ENCODE peak calls at places on chromosomes 7 and 10, in seven cellular contexts. One of them, this sample, is unnamed.

GRCh38 chr10:76546411-76546810 is 1091.2 kb downstream of the KCNMA1 start:
- DNase-seq in PC-9: no peak
- DNase-seq in skeletal muscle cell: no peak
- DNase-seq in kidney epithelial cell: no peak
- DNase-seq in HCT116: no peak
- DNase-seq in psoas muscle: no peak
- DNase-seq in neural progenitor cell: no peak
- DNase-seq in this sample: no peak

GRCh38 chr10:488933-489215 is 200.6 kb downstream of the DIP2C start:
- DNase-seq in PC-9: no peak
- DNase-seq in skeletal muscle cell: no peak
- DNase-seq in kidney epithelial cell: no peak
- DNase-seq in HCT116: no peak
- DNase-seq in psoas muscle: peak
- DNase-seq in neural progenitor cell: no peak
- DNase-seq in this sample: no peak

GRCh38 chr7:142856565-142857245 is 1.8 kb downstream of the EPHB6 start:
- DNase-seq in PC-9: no peak
- DNase-seq in skeletal muscle cell: no peak
- DNase-seq in kidney epithelial cell: no peak
- DNase-seq in HCT116: no peak
- DNase-seq in psoas muscle: no peak
- DNase-seq in neural progenitor cell: no peak
- DNase-seq in this sample: no peak

GRCh38 chr7:157392256-157393037 is 55.6 kb downstream of the DNAJB6 start:
- DNase-seq in PC-9: no peak
- DNase-seq in skeletal muscle cell: no peak
- DNase-seq in kidney epithelial cell: no peak
- DNase-seq in HCT116: no peak
- DNase-seq in psoas muscle: no peak
- DNase-seq in neural progenitor cell: no peak
- DNase-seq in this sample: no peak

GRCh38 chr10:96457341-96457740 is 56.4 kb downstream of the TLL2 start:
- DNase-seq in PC-9: no peak
- DNase-seq in skeletal muscle cell: no peak
- DNase-seq in kidney epithelial cell: no peak
- DNase-seq in HCT116: no peak
- DNase-seq in psoas muscle: no peak
- DNase-seq in neural progenitor cell: no peak
- DNase-seq in this sample: no peak

GRCh38 chr7:20140278-20141058 is 76.7 kb downstream of the MACC1 start:
- DNase-seq in PC-9: no peak
- DNase-seq in skeletal muscle cell: no peak
- DNase-seq in kidney epithelial cell: no peak
- DNase-seq in HCT116: no peak
- DNase-seq in psoas muscle: no peak
- DNase-seq in neural progenitor cell: no peak
- DNase-seq in this sample: no peak

GRCh38 chr10:95414844-95415545 is 124.2 kb upstream of the PDLIM1 start:
- DNase-seq in PC-9: no peak
- DNase-seq in skeletal muscle cell: no peak
- DNase-seq in kidney epithelial cell: no peak
- DNase-seq in HCT116: no peak
- DNase-seq in psoas muscle: peak
- DNase-seq in neural progenitor cell: no peak
- DNase-seq in this sample: no peak

GRCh38 chr10:111089293-111089692 is 12.5 kb downstream of the ADRA2A start:
- DNase-seq in PC-9: no peak
- DNase-seq in skeletal muscle cell: no peak
- DNase-seq in kidney epithelial cell: no peak
- DNase-seq in HCT116: no peak
- DNase-seq in psoas muscle: no peak
- DNase-seq in neural progenitor cell: no peak
- DNase-seq in this sample: no peak

GRCh38 chr10:28496481-28496961 is 36.4 kb upstream of the WAC start:
- DNase-seq in PC-9: peak
- DNase-seq in skeletal muscle cell: no peak
- DNase-seq in kidney epithelial cell: no peak
- DNase-seq in HCT116: no peak
- DNase-seq in psoas muscle: no peak
- DNase-seq in neural progenitor cell: no peak
- DNase-seq in this sample: no peak

GRCh38 chr10:80488539-80489066 is 34.5 kb downstream of the TSPAN14 start:
- DNase-seq in PC-9: no peak
- DNase-seq in skeletal muscle cell: no peak
- DNase-seq in kidney epithelial cell: no peak
- DNase-seq in HCT116: no peak
- DNase-seq in psoas muscle: no peak
- DNase-seq in neural progenitor cell: no peak
- DNase-seq in this sample: no peak

GRCh38 chr7:5695037-5695708 is 86.3 kb downstream of the RNF216 start:
- DNase-seq in PC-9: no peak
- DNase-seq in skeletal muscle cell: peak
- DNase-seq in kidney epithelial cell: no peak
- DNase-seq in HCT116: no peak
- DNase-seq in psoas muscle: peak
- DNase-seq in neural progenitor cell: no peak
- DNase-seq in this sample: peak

GRCh38 chr7:121157341-121157751 is 168.8 kb downstream of the CPED1 start:
- DNase-seq in PC-9: no peak
- DNase-seq in skeletal muscle cell: no peak
- DNase-seq in kidney epithelial cell: no peak
- DNase-seq in HCT116: no peak
- DNase-seq in psoas muscle: no peak
- DNase-seq in neural progenitor cell: no peak
- DNase-seq in this sample: no peak

GRCh38 chr7:5289345-5289744 is 6.6 kb downstream of the SLC29A4 start:
- DNase-seq in PC-9: no peak
- DNase-seq in skeletal muscle cell: no peak
- DNase-seq in kidney epithelial cell: no peak
- DNase-seq in HCT116: no peak
- DNase-seq in psoas muscle: no peak
- DNase-seq in neural progenitor cell: no peak
- DNase-seq in this sample: no peak

GRCh38 chr7:111183373-111183772 is 92.4 kb downstream of the LRRN3 start:
- DNase-seq in PC-9: no peak
- DNase-seq in skeletal muscle cell: no peak
- DNase-seq in kidney epithelial cell: no peak
- DNase-seq in HCT116: no peak
- DNase-seq in psoas muscle: no peak
- DNase-seq in neural progenitor cell: no peak
- DNase-seq in this sample: no peak

GRCh38 chr10:120456626-120457430 is at the start of gene PLPP4:
- DNase-seq in PC-9: no peak
- DNase-seq in skeletal muscle cell: no peak
- DNase-seq in kidney epithelial cell: no peak
- DNase-seq in HCT116: no peak
- DNase-seq in psoas muscle: no peak
- DNase-seq in neural progenitor cell: peak
- DNase-seq in this sample: no peak

GRCh38 chr7:194996-195829 is 2.8 kb downstream of the FAM20C start:
- DNase-seq in PC-9: no peak
- DNase-seq in skeletal muscle cell: no peak
- DNase-seq in kidney epithelial cell: no peak
- DNase-seq in HCT116: no peak
- DNase-seq in psoas muscle: no peak
- DNase-seq in neural progenitor cell: no peak
- DNase-seq in this sample: no peak
- H3K4me3 ChIP-seq in PC-9: peak
- H3K4me3 ChIP-seq in skeletal muscle cell: peak
- H3K4me3 ChIP-seq in kidney epithelial cell: peak
- H3K4me3 ChIP-seq in HCT116: no peak
- H3K4me3 ChIP-seq in psoas muscle: peak
- H3K4me3 ChIP-seq in neural progenitor cell: no peak
- H3K4me3 ChIP-seq in this sample: peak

DNA sequence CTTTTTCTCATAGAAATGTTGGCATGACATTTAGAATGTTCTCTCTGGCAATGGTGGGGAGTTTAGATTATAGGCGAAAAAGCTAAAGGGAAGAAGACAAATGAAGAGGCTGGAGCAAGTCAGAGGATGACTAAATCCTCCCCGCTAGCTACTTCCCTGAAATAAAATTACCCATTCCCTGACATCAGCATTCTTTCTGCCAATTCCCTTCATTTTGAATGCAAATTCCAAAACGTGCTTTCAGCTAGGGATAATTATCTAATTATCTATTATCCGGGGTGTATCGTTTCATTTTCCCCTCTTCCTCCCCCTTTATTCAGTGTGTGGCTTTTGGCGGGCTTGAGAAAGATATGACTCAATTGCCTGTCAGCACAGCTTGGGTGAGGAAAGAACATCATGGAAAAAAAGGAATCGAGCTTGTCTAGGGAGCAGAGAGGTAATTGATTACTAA is 672.3 kb downstream of the TNS3 start:
- DNase-seq in PC-9: peak
- DNase-seq in skeletal muscle cell: peak
- DNase-seq in kidney epithelial cell: peak
- DNase-seq in HCT116: no peak
- DNase-seq in psoas muscle: no peak
- DNase-seq in neural progenitor cell: no peak
- DNase-seq in this sample: peak
- H3K4me3 ChIP-seq in PC-9: no peak
- H3K4me3 ChIP-seq in skeletal muscle cell: no peak
- H3K4me3 ChIP-seq in kidney epithelial cell: no peak
- H3K4me3 ChIP-seq in HCT116: no peak
- H3K4me3 ChIP-seq in psoas muscle: no peak
- H3K4me3 ChIP-seq in neural progenitor cell: no peak
- H3K4me3 ChIP-seq in this sample: no peak

GRCh38 chr7:44083796-44084195 is 1.5 kb upstream of the POLM start:
- DNase-seq in PC-9: no peak
- DNase-seq in skeletal muscle cell: no peak
- DNase-seq in kidney epithelial cell: no peak
- DNase-seq in HCT116: no peak
- DNase-seq in psoas muscle: peak
- DNase-seq in neural progenitor cell: no peak
- DNase-seq in this sample: no peak
- H3K4me3 ChIP-seq in PC-9: no peak
- H3K4me3 ChIP-seq in skeletal muscle cell: no peak
- H3K4me3 ChIP-seq in kidney epithelial cell: no peak
- H3K4me3 ChIP-seq in HCT116: no peak
- H3K4me3 ChIP-seq in psoas muscle: no peak
- H3K4me3 ChIP-seq in neural progenitor cell: no peak
- H3K4me3 ChIP-seq in this sample: no peak

DNA sequence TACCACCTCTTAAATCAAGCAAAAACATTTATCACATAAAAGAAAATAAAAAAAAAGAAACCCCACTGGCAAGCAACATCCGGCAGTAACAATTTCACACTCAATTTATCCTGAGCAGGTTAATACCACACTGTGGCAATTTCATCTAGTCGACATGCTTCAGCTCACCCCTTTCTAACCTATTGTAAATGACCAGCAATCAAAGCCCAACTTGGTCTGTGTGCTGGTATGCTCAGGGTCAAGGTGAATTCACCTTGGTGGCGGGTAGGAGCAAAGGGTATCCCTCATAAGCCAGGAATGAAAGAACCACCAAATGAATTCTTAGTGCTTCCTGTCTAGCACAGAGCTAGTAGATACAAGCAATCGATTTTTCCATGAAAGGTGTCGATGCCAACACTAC is 109.1 kb upstream of the AFAP1L2 start:
- DNase-seq in PC-9: no peak
- DNase-seq in skeletal muscle cell: no peak
- DNase-seq in kidney epithelial cell: no peak
- DNase-seq in HCT116: no peak
- DNase-seq in psoas muscle: no peak
- DNase-seq in neural progenitor cell: no peak
- DNase-seq in this sample: no peak
- H3K4me3 ChIP-seq in PC-9: no peak
- H3K4me3 ChIP-seq in skeletal muscle cell: no peak
- H3K4me3 ChIP-seq in kidney epithelial cell: no peak
- H3K4me3 ChIP-seq in HCT116: no peak
- H3K4me3 ChIP-seq in psoas muscle: no peak
- H3K4me3 ChIP-seq in neural progenitor cell: no peak
- H3K4me3 ChIP-seq in this sample: no peak

This sample was measured in astrocyte of the cerebellum.